ENCODE peak calls at places on chromosomes 7 and 10, in eight cellular contexts. L is COR-L47, V is Peyer's patch, Y is mesendoderm, J is NCI-H510A treated with DMSO at 0.1 percent for 48 hours, Q is ascending aorta, X is EL, G is EH. I is an unnamed sample.
A peak's percentile ranks its signal among the peaks of the same experiment; 100 is the strongest.

GRCh38 chr7:81159402-81159801 is 240.6 kb upstream of the SEMA3C start:
- DNase-seq in X (peak; percentile 71), Q (no peak), Y (peak; percentile 45), G (peak; percentile 61), L (no peak), J (no peak), V (no peak), I (no peak)

GRCh38 chr10:25455980-25456567 is 281.3 kb downstream of the GPR158 start:
- DNase-seq in X (no peak), L (no peak), J (no peak), Q (no peak), Y (no peak), G (no peak), V (no peak), I (no peak)

GRCh38 chr10:116767235-116767634 is 24.9 kb upstream of the HSPA12A start:
- DNase-seq in Q (no peak), V (no peak), L (no peak), J (no peak), G (peak; percentile 41), X (no peak), Y (peak; percentile 36), I (no peak)

GRCh38 chr10:70652761-70653657 is 19.3 kb upstream of the ADAMTS14 start:
- DNase-seq in X (peak; percentile 98), Y (no peak), V (no peak), G (peak; percentile 99), L (no peak), Q (no peak), J (no peak), I (no peak)

GRCh38 chr7:22647451-22648257 is 79.3 kb upstream of the IL6 start:
- DNase-seq in L (no peak), Y (no peak), V (no peak), Q (no peak), J (no peak), G (peak; percentile 99), X (peak; percentile 88), I (no peak)

GRCh38 chr10:113177163-113177935 is 227.3 kb downstream of the TCF7L2 start:
- DNase-seq in Y (no peak), J (no peak), L (no peak), Q (no peak), G (no peak), X (no peak), V (no peak), I (no peak)

GRCh38 chr7:157017639-157018327 is 7.3 kb upstream of the MNX1 start:
- DNase-seq in J (no peak), G (no peak), V (no peak), Y (peak; percentile 38), X (no peak), Q (no peak), L (no peak), I (no peak)

GRCh38 chr7:25696565-25696964 is 455.4 kb upstream of the NFE2L3 start:
- DNase-seq in J (no peak), Q (no peak), G (no peak), V (no peak), X (no peak), Y (no peak), L (no peak), I (no peak)

GRCh38 chr10:125048101-125048864 is 106.4 kb downstream of the ZRANB1 start:
- DNase-seq in V (peak; percentile 45), Y (peak; percentile 97), L (peak; percentile 45), Q (peak; percentile 92), J (peak; percentile 76), X (peak; percentile 84), G (peak; percentile 84), I (peak; percentile 50)

GRCh38 chr10:95133997-95134396 is 60.0 kb upstream of the ACSM6 start:
- DNase-seq in G (peak; percentile 18), L (peak; percentile 2), J (no peak), Y (no peak), V (no peak), Q (no peak), X (no peak), I (no peak)